ENCODE peak calls at places on chromosomes 5 and 9, in ten cellular contexts. E, Q, M, D, L, P, Y, I, K and U are unnamed samples.

GRCh38 chr5:115568668-115569067 is 24.1 kb upstream of the FEM1C start:
- DNase-seq in E (no peak), Q (no peak), M (no peak), D (no peak), L (no peak), P (no peak), Y (no peak), I (no peak), K (no peak), U (no peak)

GRCh38 chr9:33025572-33026347 is 687 bp downstream of the DNAJA1 start:
- DNase-seq in E (peak; percentile 84), Q (peak; percentile 93), M (no peak), D (peak; percentile 65), L (peak; percentile 73), P (peak; percentile 91), Y (peak; percentile 76), I (no peak), K (peak; percentile 78), U (peak; percentile 55)

GRCh38 chr5:43422143-43422542 is 10.0 kb upstream of the CCL28 start:
- DNase-seq in E (peak; percentile 82), Q (no peak), M (no peak), D (peak; percentile 63), L (peak; percentile 62), P (no peak), Y (no peak), I (no peak), K (no peak), U (peak; percentile 49)

GRCh38 chr5:81125959-81126358 is 107.2 kb upstream of the CKMT2 start:
- DNase-seq in E (no peak), Q (no peak), M (no peak), D (no peak), L (peak; percentile 2), P (no peak), Y (no peak), I (no peak), K (peak; percentile 87), U (peak; percentile 8)

GRCh38 chr5:93107828-93108520 is 473.0 kb downstream of the NR2F1-AS1 start:
- DNase-seq in E (no peak), Q (no peak), M (no peak), D (no peak), L (no peak), P (no peak), Y (no peak), I (no peak), K (no peak), U (no peak)

GRCh38 chr9:130535818-130536521 is 43.4 kb upstream of the FUBP3 start:
- DNase-seq in E (peak; percentile 8), Q (peak; percentile 74), M (no peak), D (no peak), L (peak; percentile 25), P (no peak), Y (no peak), I (no peak), K (no peak), U (peak; percentile 8)

GRCh38 chr5:57488308-57488955 is 5.8 kb upstream of the ACTBL2 start:
- DNase-seq in E (peak; percentile 91), Q (no peak), M (no peak), D (no peak), L (no peak), P (no peak), Y (no peak), I (no peak), K (no peak), U (no peak)

GRCh38 chr5:7473668-7474215 is 77.8 kb downstream of the ADCY2 start:
- DNase-seq in E (no peak), Q (no peak), M (no peak), D (no peak), L (no peak), P (no peak), Y (no peak), I (no peak), K (no peak), U (no peak)

GRCh38 chr5:154101184-154101583 is 62.4 kb downstream of the MFAP3 start:
- DNase-seq in E (no peak), Q (no peak), M (no peak), D (no peak), L (no peak), P (no peak), Y (no peak), I (no peak), K (no peak), U (no peak)

DNA sequence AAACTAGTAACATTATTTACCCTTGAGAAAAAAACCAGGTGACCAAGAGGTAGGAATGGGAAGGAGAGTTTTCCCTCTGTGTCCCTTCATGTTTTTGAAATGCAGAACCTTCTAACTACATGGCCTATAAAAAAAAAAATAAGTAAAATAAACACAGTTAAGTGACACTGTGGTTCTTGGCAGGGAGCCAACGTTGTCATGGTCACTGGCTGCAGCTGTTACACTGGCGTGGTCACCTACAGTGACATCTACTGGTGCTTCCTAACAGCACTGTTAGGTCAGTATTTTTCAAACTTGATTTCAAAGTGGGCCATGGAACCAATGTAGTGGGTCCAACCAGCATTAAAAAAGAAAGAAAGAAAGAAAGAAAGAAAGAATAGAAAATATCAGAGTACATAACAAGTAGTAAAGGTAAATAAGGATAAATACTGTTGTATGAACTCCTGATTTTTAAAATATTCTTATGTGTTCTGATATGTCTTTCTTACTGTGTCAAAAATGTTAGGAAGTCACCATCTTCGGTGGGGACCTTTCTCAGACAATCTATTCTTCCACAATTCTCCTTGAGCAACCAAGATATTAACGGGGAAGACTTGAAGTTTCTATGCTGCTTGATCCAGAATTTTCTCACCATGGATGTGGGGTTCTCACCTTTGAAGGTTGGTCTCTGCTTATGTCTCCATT is 59.1 kb upstream of the PJA2 start:
- DNase-seq in E (peak; percentile 94), Q (no peak), M (peak; percentile 84), D (peak; percentile 99), L (peak; percentile 88), P (peak; percentile 74), Y (peak; percentile 97), I (peak; percentile 98), K (peak; percentile 98), U (peak; percentile 97)
- TF ChIP-seq POLR2AphosphoS5 in E (peak; percentile 35), Q (peak; percentile 77), M (peak; percentile 59), D (peak; percentile 87), L (no peak), P (no peak), Y (peak; percentile 79), I (peak; percentile 82), K (peak; percentile 79), U (peak; percentile 96)

GRCh38 chr9:86351897-86352296 is 2.3 kb downstream of the TUT7 start:
- DNase-seq in E (peak; percentile 8), Q (no peak), M (no peak), D (no peak), L (no peak), P (no peak), Y (no peak), I (no peak), K (no peak), U (no peak)
- H3K4me3 ChIP-seq in E (peak overlapping the region; percentile 17), Q (peak overlapping the region; percentile 90), M (no peak overlapping the region), D (peak overlapping the region; percentile 77), L (peak overlapping the region; percentile 94), P (peak overlapping the region; percentile 90), Y (peak overlapping the region; percentile 86), I (peak overlapping the region; percentile 96), K (peak overlapping the region; percentile 71), U (peak overlapping the region; percentile 93)

DNA sequence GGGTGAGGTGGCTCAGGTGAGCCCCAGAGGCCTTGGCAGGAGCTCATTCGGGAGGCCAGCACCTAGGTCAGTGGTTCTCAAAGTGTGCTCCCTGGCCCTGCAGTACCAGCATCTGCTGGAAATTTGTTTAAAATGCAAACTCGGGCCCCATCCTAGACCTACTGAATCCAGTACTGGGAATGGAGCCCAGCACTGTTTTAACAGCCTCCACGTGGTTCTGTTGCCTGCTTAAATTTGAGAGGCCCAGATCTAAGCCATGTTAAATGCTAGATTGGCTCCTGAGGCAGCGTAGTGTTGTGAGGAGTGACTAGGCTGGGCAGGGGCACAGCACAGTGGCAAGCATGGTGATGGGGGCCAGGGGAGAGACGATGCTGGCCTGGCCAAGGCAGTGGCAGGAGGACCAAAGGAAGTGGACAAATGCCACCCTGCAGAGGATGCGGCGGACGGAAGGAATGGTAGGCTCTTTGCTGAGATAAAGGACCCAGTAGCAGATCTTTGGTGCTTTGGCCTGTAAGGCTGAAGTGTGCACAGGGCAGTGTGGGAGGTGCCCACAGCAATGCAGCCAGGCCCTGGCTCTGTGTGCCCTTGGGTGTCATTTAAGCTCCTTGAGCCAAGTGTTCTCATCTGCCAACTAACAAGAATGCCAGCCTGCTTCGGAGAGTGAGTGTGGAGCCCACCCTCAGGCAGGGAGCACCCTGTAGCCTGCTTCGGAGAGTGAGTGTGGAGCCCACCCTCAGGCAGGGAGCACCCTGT is 4.2 kb downstream of the PRR7 start:
- DNase-seq in E (no peak), Q (no peak), M (no peak), D (no peak), L (no peak), P (no peak), Y (no peak), I (no peak), K (no peak), U (no peak)
- TF ChIP-seq POLR2AphosphoS5 in E (no peak), Q (no peak), M (no peak), D (no peak), L (no peak), P (no peak), Y (no peak), I (no peak), K (no peak), U (no peak)

GRCh38 chr9:84670106-84670800 is 724 bp downstream of the NTRK2 start:
- DNase-seq in E (no peak), Q (peak; percentile 80), M (no peak), D (no peak), L (no peak), P (peak; percentile 60), Y (peak; percentile 69), I (no peak), K (no peak), U (no peak)

GRCh38 chr9:84668204-84669007 is 1.1 kb upstream of the NTRK2 start:
- DNase-seq in E (peak; percentile 52), Q (peak; percentile 93), M (peak; percentile 10), D (no peak), L (no peak), P (peak; percentile 92), Y (peak; percentile 68), I (peak; percentile 64), K (no peak), U (no peak)

GRCh38 chr9:84669293-84670105 is at the start of gene NTRK2:
- DNase-seq in E (peak; percentile 23), Q (peak; percentile 84), M (no peak), D (no peak), L (no peak), P (peak; percentile 65), Y (no peak), I (no peak), K (no peak), U (no peak)

GRCh38 chr9:84669008-84669292 is 579 bp upstream of the NTRK2 start:
- DNase-seq in E (no peak), Q (no peak), M (no peak), D (no peak), L (no peak), P (no peak), Y (no peak), I (no peak), K (no peak), U (no peak)

DNA sequence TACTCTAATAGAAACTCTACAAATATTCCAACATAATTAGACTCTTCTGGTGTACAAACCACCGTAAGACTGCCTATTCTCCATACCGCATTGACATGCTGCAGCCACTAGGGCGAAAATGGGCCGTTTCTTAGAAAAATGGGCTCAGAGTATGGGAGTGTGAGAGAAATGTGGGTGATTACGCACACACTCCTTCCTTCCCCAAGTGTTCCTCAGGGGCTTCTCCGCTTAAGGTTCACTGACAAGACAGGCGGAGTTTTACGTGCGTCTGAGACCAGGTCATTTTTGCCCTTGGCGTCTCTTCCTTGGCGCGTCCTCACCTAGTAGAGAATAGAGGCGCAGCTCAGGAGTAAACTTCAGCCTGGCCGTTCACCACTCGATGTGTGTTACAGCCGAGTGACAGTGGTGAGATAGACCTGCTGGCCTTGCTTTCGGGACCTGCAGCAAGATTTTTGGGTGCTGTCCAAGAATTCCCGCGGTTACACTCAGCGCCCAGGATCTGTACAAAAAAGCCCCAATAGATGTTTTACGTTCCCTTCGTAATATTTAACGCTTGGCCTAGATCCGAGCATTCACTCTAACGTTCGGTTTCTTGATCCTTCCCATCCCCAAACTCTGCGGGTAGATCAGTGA is 1.8 kb upstream of the NTRK2 start:
- DNase-seq in E (peak; percentile 34), Q (no peak), M (no peak), D (no peak), L (no peak), P (peak; percentile 59), Y (no peak), I (no peak), K (no peak), U (no peak)
- H3K4me3 ChIP-seq in E (no peak overlapping the region), Q (peak overlapping the region; percentile 53), M (no peak overlapping the region), D (peak overlapping the region; percentile 52), L (no peak overlapping the region), P (peak overlapping the region; percentile 49), Y (peak overlapping the region; percentile 72), I (peak overlapping the region; percentile 68), K (peak overlapping the region; percentile 47), U (peak overlapping the region; percentile 18)